ENCODE peak calls at places on chromosomes 16 and 17, in five cellular contexts. H is tibial nerve, V is hepatocyte, K is Right ventricle myocardium inferior, R is COR-L47. Z is an unnamed sample.

GRCh38 chr16:69078073-69078472 is 27.4 kb upstream of the HAS3 start:
- DNase-seq in H (no peak), V (no peak), K (no peak), R (no peak), Z (no peak)

GRCh38 chr16:29862383-29862883 is 593 bp downstream of the CDIPT start:
- DNase-seq in H (no peak), V (peak), K (no peak), R (no peak), Z (no peak)

GRCh38 chr17:9979463-9979995 is 74.5 kb upstream of the RCVRN start:
- DNase-seq in H (no peak), V (no peak), K (no peak), R (no peak), Z (no peak)

GRCh38 chr16:53892155-53892554 is 188.2 kb downstream of the FTO start:
- DNase-seq in H (peak), V (peak), K (no peak), R (peak), Z (peak)

GRCh38 chr17:9725575-9725974 is 65.8 kb downstream of the DHRS7C start:
- DNase-seq in H (no peak), V (no peak), K (no peak), R (no peak), Z (no peak)

GRCh38 chr17:17782425-17783120 is 54.2 kb downstream of the SREBF1 start:
- DNase-seq in H (no peak), V (peak), K (no peak), R (peak), Z (no peak)

GRCh38 chr16:50209548-50210265 is 56.6 kb downstream of the TENT4B start:
- DNase-seq in H (no peak), V (peak), K (no peak), R (no peak), Z (no peak)

GRCh38 chr17:4945944-4946280 is 2.4 kb downstream of the PFN1 start:
- DNase-seq in H (no peak), V (no peak), K (no peak), R (no peak), Z (no peak)

GRCh38 chr17:45230787-45231480 is 9.2 kb downstream of the FMNL1 start:
- DNase-seq in H (no peak), V (no peak), K (peak), R (no peak), Z (no peak)

GRCh38 chr17:44220211-44221071 is 966 bp upstream of the UBTF start:
- DNase-seq in H (no peak), V (peak), K (peak), R (peak), Z (no peak)

GRCh38 chr17:60077672-60078519 is 825 bp downstream of the HEATR6 start:
- DNase-seq in H (no peak), V (peak), K (no peak), R (no peak), Z (no peak)

GRCh38 chr16:75379911-75380847 is 53.1 kb downstream of the CFDP1 start:
- DNase-seq in H (peak), V (no peak), K (no peak), R (no peak), Z (no peak)

GRCh38 chr16:10587622-10588021 is 7.2 kb upstream of the EMP2 start:
- DNase-seq in H (no peak), V (no peak), K (no peak), R (no peak), Z (no peak)

GRCh38 chr17:77745702-77746101 is 212.8 kb upstream of the TNRC6C start:
- DNase-seq in H (no peak), V (no peak), K (no peak), R (no peak), Z (no peak)

GRCh38 chr16:85553436-85554113 is 59.5 kb upstream of the GSE1 start:
- DNase-seq in H (no peak), V (peak), K (peak), R (peak), Z (no peak)

GRCh38 chr17:45425984-45426413 is 6.7 kb downstream of the ARHGAP27 start:
- DNase-seq in H (no peak), V (peak), K (peak), R (no peak), Z (no peak)

GRCh38 chr16:16032271-16032979 is 83.0 kb downstream of the ABCC1 start:
- DNase-seq in H (no peak), V (no peak), K (no peak), R (no peak), Z (no peak)

GRCh38 chr17:83183150-83183820 is 103.9 kb downstream of the METRNL start:
- DNase-seq in H (peak), V (no peak), K (peak), R (no peak), Z (no peak)

GRCh38 chr16:49557070-49557446 is 183.5 kb downstream of the C16orf78 start:
- DNase-seq in H (no peak), V (peak), K (no peak), R (peak), Z (no peak)

GRCh38 chr16:14109782-14110727 is 38.9 kb downstream of the MRTFB start:
- DNase-seq in H (no peak), V (no peak), K (no peak), R (no peak), Z (no peak)

GRCh38 chr16:17470002-17470870 is 524 bp downstream of the XYLT1 start:
- DNase-seq in H (no peak), V (peak), K (peak), R (no peak), Z (no peak)

GRCh38 chr16:79997257-79997656 is 396.7 kb upstream of the MAF start:
- DNase-seq in H (no peak), V (no peak), K (no peak), R (peak), Z (no peak)

GRCh38 chr17:47707056-47707791 is 13.3 kb downstream of the TBKBP1 start:
- DNase-seq in H (no peak), V (no peak), K (peak), R (no peak), Z (no peak)

GRCh38 chr17:61425682-61426481 is 26.2 kb downstream of the TBX2 start:
- DNase-seq in H (no peak), V (no peak), K (no peak), R (no peak), Z (no peak)

GRCh38 chr17:64580384-64581307 is 73.9 kb downstream of the CEP95 start:
- DNase-seq in H (no peak), V (no peak), K (no peak), R (no peak), Z (no peak)

GRCh38 chr16:30621765-30622164 is 11.6 kb upstream of the ZNF689 start:
- DNase-seq in H (no peak), V (no peak), K (no peak), R (no peak), Z (no peak)

GRCh38 chr17:50346313-50347086 is 574 bp downstream of the XYLT2 start:
- DNase-seq in H (no peak), V (peak), K (no peak), R (no peak), Z (no peak)

GRCh38 chr16:72099377-72099818 is 5.8 kb downstream of the DHX38 start:
- DNase-seq in H (peak), V (peak), K (no peak), R (peak), Z (no peak)

GRCh38 chr17:34393401-34393800 is 30.4 kb upstream of the CCL1 start:
- DNase-seq in H (no peak), V (no peak), K (no peak), R (no peak), Z (no peak)

GRCh38 chr16:397135-397661 is at the start of gene NME4:
- DNase-seq in H (no peak), V (peak), K (peak), R (no peak), Z (no peak)

GRCh38 chr17:17315142-17315821 is 12.1 kb downstream of the NT5M start:
- DNase-seq in H (no peak), V (no peak), K (no peak), R (no peak), Z (no peak)

GRCh38 chr17:8893059-8893458 is 25.6 kb upstream of the PIK3R6 start:
- DNase-seq in H (no peak), V (no peak), K (no peak), R (no peak), Z (no peak)

GRCh38 chr17:16989230-16989952 is 17.5 kb upstream of the TNFRSF13B start:
- DNase-seq in H (no peak), V (no peak), K (no peak), R (no peak), Z (no peak)

GRCh38 chr16:7278636-7279035 is 54.0 kb upstream of the RBFOX1 start:
- DNase-seq in H (no peak), V (no peak), K (no peak), R (no peak), Z (no peak)

Z was measured in omental fat pad.